ENCODE peak calls at places on chromosomes 7 and 10, in ten cellular contexts. X, V, Z, Y, P, D, T, K, F and R are unnamed samples.

GRCh38 chr10:61020420-61021158 is 76.6 kb upstream of the RHOBTB1 start:
- DNase-seq in K (no peak), F (no peak), Y (no peak), Z (no peak), T (no peak), X (no peak), D (no peak), V (no peak), P (no peak), R (no peak)

GRCh38 chr10:100624298-100624697 is 88.6 kb downstream of the HIF1AN start:
- DNase-seq in X (no peak), T (no peak), D (no peak), P (no peak), V (no peak), Y (no peak), F (no peak), Z (no peak), K (no peak), R (no peak)

GRCh38 chr7:99021941-99022560 is 121.9 kb downstream of the SMURF1 start:
- DNase-seq in F (no peak), V (no peak), Z (peak; percentile 30), Y (no peak), X (no peak), K (peak; percentile 11), T (peak; percentile 51), P (no peak), D (no peak), R (no peak)

GRCh38 chr7:91636129-91636724 is 244.3 kb downstream of the MTERF1 start:
- DNase-seq in F (peak; percentile 37), V (peak; percentile 50), D (no peak), Y (no peak), Z (peak; percentile 8), X (no peak), P (no peak), K (peak; percentile 32), T (peak; percentile 63), R (no peak)

GRCh38 chr10:35938160-35938559 is 296.1 kb upstream of the FZD8 start:
- DNase-seq in F (no peak), V (no peak), P (no peak), Y (no peak), X (no peak), Z (no peak), D (no peak), T (no peak), K (no peak), R (no peak)

GRCh38 chr10:59387951-59388431 is 25.6 kb upstream of the FAM13C start:
- DNase-seq in T (peak; percentile 29), P (no peak), X (no peak), D (peak; percentile 67), F (no peak), K (peak; percentile 90), Y (no peak), V (peak; percentile 90), Z (peak; percentile 99), R (no peak)

GRCh38 chr7:96636342-96636865 is 73.2 kb downstream of the SEM1 start:
- DNase-seq in V (no peak), T (no peak), Z (peak; percentile 86), Y (no peak), D (no peak), P (no peak), X (no peak), F (no peak), K (no peak), R (no peak)

GRCh38 chr7:80134536-80135305 is at the start of gene GNAI1:
- DNase-seq in Z (peak; percentile 86), X (peak; percentile 64), D (no peak), Y (peak; percentile 26), K (peak; percentile 87), F (peak; percentile 93), V (peak; percentile 83), T (peak; percentile 98), P (peak; percentile 44), R (peak; percentile 59)

GRCh38 chr7:8639668-8640067 is 206.3 kb downstream of the NXPH1 start:
- DNase-seq in D (no peak), K (no peak), Y (no peak), P (no peak), X (no peak), Z (no peak), F (no peak), T (no peak), V (no peak), R (no peak)

GRCh38 chr10:75099952-75100763 is 11.3 kb upstream of the SAMD8 start:
- DNase-seq in V (peak; percentile 72), F (peak; percentile 86), K (peak; percentile 65), P (peak; percentile 69), Y (no peak), T (peak; percentile 70), D (peak; percentile 27), X (peak; percentile 80), Z (peak; percentile 52), R (no peak)

GRCh38 chr7:37065779-37066271 is 341.5 kb upstream of the AOAH start:
- DNase-seq in K (peak; percentile 48), V (peak; percentile 17), F (peak; percentile 50), P (no peak), T (peak; percentile 55), Y (no peak), X (no peak), Z (peak; percentile 6), D (no peak), R (peak; percentile 23)

GRCh38 chr10:28785018-28785417 is 107.7 kb downstream of the BAMBI start:
- DNase-seq in P (no peak), T (no peak), K (no peak), V (no peak), Y (no peak), D (no peak), Z (no peak), F (no peak), X (no peak), R (no peak)

GRCh38 chr10:28788252-28788651 is 110.9 kb downstream of the BAMBI start:
- DNase-seq in X (no peak), V (no peak), D (no peak), K (no peak), P (no peak), F (no peak), T (no peak), Y (no peak), Z (no peak), R (no peak)

GRCh38 chr10:28790146-28790545 is 112.8 kb downstream of the BAMBI start:
- DNase-seq in P (no peak), V (no peak), X (no peak), K (no peak), Y (no peak), T (no peak), Z (no peak), D (no peak), F (no peak), R (no peak)

GRCh38 chr10:28793482-28793881 is 116.2 kb downstream of the BAMBI start:
- DNase-seq in T (no peak), V (no peak), Z (no peak), P (no peak), D (no peak), F (no peak), K (no peak), X (no peak), Y (no peak), R (no peak)

GRCh38 chr10:28788767-28789166 is 111.4 kb downstream of the BAMBI start:
- DNase-seq in X (no peak), T (no peak), Z (no peak), F (no peak), P (no peak), D (no peak), Y (no peak), V (no peak), K (no peak), R (no peak)
- H3K4me3 ChIP-seq in X (no peak overlapping the region), T (no peak overlapping the region), Z (no peak overlapping the region), F (no peak overlapping the region), P (no peak overlapping the region), D (no peak overlapping the region), Y (no peak overlapping the region), V (no peak overlapping the region), K (no peak overlapping the region), R (no peak overlapping the region)

GRCh38 chr10:43576062-43576461 is 1.6 kb upstream of the ZNF239 start:
- DNase-seq in Z (no peak), T (no peak), V (no peak), P (no peak), X (no peak), Y (no peak), D (no peak), F (no peak), K (no peak), R (no peak)

GRCh38 chr10:43573250-43574034 is 974 bp downstream of the ZNF239 start:
- DNase-seq in Z (no peak), Y (no peak), D (no peak), X (no peak), F (no peak), T (peak; percentile 13), K (peak; percentile 14), P (peak; percentile 8), V (no peak), R (no peak)

GRCh38 chr10:43574035-43574892 is at the start of gene ZNF239:
- DNase-seq in D (peak; percentile 61), K (peak; percentile 89), X (peak; percentile 93), T (peak; percentile 48), P (peak; percentile 81), Y (peak; percentile 71), Z (peak; percentile 87), F (peak; percentile 91), V (peak; percentile 90), R (peak; percentile 25)

GRCh38 chr10:43576580-43576979 is 2.2 kb upstream of the ZNF239 start:
- DNase-seq in F (no peak), X (no peak), Z (no peak), K (no peak), T (no peak), V (no peak), P (no peak), Y (no peak), D (no peak), R (no peak)

GRCh38 chr10:43574906-43575305 is 490 bp upstream of the ZNF239 start:
- DNase-seq in V (no peak), T (no peak), X (no peak), K (no peak), Z (no peak), Y (no peak), P (no peak), D (no peak), F (no peak), R (no peak)
- H3K4me3 ChIP-seq in V (peak overlapping the region; percentile 52), T (peak overlapping the region; percentile 44), X (peak overlapping the region; percentile 84), K (peak overlapping the region; percentile 67), Z (peak overlapping the region; percentile 69), Y (peak overlapping the region; percentile 74), P (peak overlapping the region; percentile 63), D (peak overlapping the region; percentile 68), F (peak overlapping the region; percentile 53), R (no peak overlapping the region)

GRCh38 chr7:16847381-16847860 is 34.4 kb downstream of the AGR3 start:
- DNase-seq in T (peak; percentile 45), D (no peak), V (peak; percentile 2), X (no peak), Z (peak; percentile 2), P (no peak), Y (no peak), K (peak; percentile 4), F (peak; percentile 79), R (no peak)
- H3K4me3 ChIP-seq in T (no peak overlapping the region), D (no peak overlapping the region), V (no peak overlapping the region), X (no peak overlapping the region), Z (no peak overlapping the region), P (no peak overlapping the region), Y (no peak overlapping the region), K (no peak overlapping the region), F (no peak overlapping the region), R (no peak overlapping the region)

DNA sequence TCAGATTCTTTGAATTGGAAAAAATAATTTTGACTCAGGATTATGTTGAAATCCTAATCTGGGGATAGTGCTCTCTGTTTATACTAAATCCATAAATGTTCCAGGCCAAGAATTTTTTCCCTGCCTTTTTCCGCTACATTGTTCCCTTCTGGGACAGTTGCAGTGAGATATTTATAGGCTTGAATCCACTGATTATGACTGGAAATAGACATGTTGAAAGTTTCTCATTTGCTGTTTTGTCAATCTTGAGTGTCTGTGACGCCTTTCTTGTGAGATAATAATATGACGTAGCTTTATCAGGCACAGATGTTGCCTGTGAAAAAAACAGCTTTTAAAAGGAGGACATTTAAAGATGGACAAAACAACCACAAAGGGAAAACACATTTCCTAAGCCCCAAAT is 155.9 kb downstream of the ARID5B start:
- DNase-seq in P (no peak), F (no peak), T (no peak), V (peak; percentile 95), X (no peak), D (no peak), Z (peak; percentile 62), Y (no peak), K (peak; percentile 94), R (no peak)
- H3K4me3 ChIP-seq in P (no peak overlapping the region), F (no peak overlapping the region), T (no peak overlapping the region), V (no peak overlapping the region), X (peak overlapping the region; percentile 83), D (peak overlapping the region; percentile 52), Z (no peak overlapping the region), Y (peak overlapping the region; percentile 39), K (no peak overlapping the region), R (no peak overlapping the region)